ENCODE peak calls at places on chromosomes 3 and 15, in nine cellular contexts. G, M, N, V, H, S, Q, U and A are unnamed samples.

GRCh38 chr3:101144080-101144479 is 150.9 kb upstream of the ABI3BP start:
- DNase-seq in H (no peak), Q (no peak), V (no peak), S (no peak), U (no peak), N (no peak), M (no peak), G (no peak), A (no peak)

GRCh38 chr15:70348581-70349344 is 251.0 kb upstream of the TLE3 start:
- DNase-seq in V (no peak), Q (no peak), N (no peak), M (no peak), S (peak), H (no peak), U (no peak), G (peak), A (no peak)

GRCh38 chr3:114308830-114309229 is 15.0 kb downstream of the TIGIT start:
- DNase-seq in S (no peak), M (no peak), H (no peak), N (no peak), V (no peak), Q (no peak), U (no peak), G (no peak), A (no peak)

GRCh38 chr3:133934073-133934970 is 38.6 kb upstream of the RAB6B start:
- DNase-seq in U (no peak), S (no peak), Q (no peak), G (no peak), N (no peak), H (no peak), V (no peak), M (no peak), A (no peak)

GRCh38 chr3:142929109-142929508 is 34.4 kb downstream of the PAQR9 start:
- DNase-seq in M (no peak), S (peak), N (peak), Q (peak), V (peak), G (no peak), H (no peak), U (peak), A (peak)

GRCh38 chr3:194262345-194263305 is 88.5 kb downstream of the CPN2 start:
- DNase-seq in Q (peak), G (no peak), S (no peak), H (no peak), V (no peak), M (no peak), N (no peak), U (no peak), A (no peak)

GRCh38 chr15:42707873-42708544 is 28.9 kb downstream of the CDAN1 start:
- DNase-seq in H (no peak), U (no peak), G (no peak), Q (no peak), S (peak), V (no peak), N (no peak), M (no peak), A (peak)

GRCh38 chr15:63846022-63846544 is 12.3 kb upstream of the HERC1 start:
- DNase-seq in S (no peak), M (no peak), Q (no peak), U (no peak), G (no peak), N (no peak), H (no peak), V (no peak), A (no peak)

GRCh38 chr3:14876942-14877341 is 58.2 kb downstream of the FGD5 start:
- DNase-seq in S (no peak), M (no peak), G (no peak), V (no peak), N (no peak), H (no peak), U (no peak), Q (no peak), A (peak)

GRCh38 chr3:14836049-14836468 is 17.3 kb downstream of the FGD5 start:
- DNase-seq in N (no peak), V (no peak), S (no peak), Q (peak), M (no peak), G (no peak), U (no peak), H (no peak), A (peak)